ENCODE peak calls at places on chromosomes 5 and 9, in nine cellular contexts. One of them, this sample, is unnamed.

GRCh38 chr5:99019812-99020697 is 91.2 kb upstream of the CHD1 start:
- DNase-seq in CD4-positive, alpha-beta memory T cell: no peak
- DNase-seq in pancreas: no peak
- DNase-seq in tibial artery: no peak
- DNase-seq in WERI-Rb-1: no peak
- DNase-seq in A549: peak; percentile 40
- DNase-seq in small intestine: peak; percentile 81
- DNase-seq in OCI-LY7: no peak
- DNase-seq in mesendoderm: no peak
- DNase-seq in this sample: no peak

GRCh38 chr9:74035786-74036185 is 461.3 kb upstream of the RORB start:
- DNase-seq in WERI-Rb-1: no peak
- DNase-seq in OCI-LY7: no peak
- DNase-seq in A549: no peak
- DNase-seq in pancreas: no peak
- DNase-seq in tibial artery: no peak
- DNase-seq in mesendoderm: no peak
- DNase-seq in small intestine: no peak
- DNase-seq in CD4-positive, alpha-beta memory T cell: no peak
- DNase-seq in this sample: no peak

GRCh38 chr5:171961117-171961516 is 45.3 kb downstream of the FBXW11 start:
- DNase-seq in OCI-LY7: no peak
- DNase-seq in A549: no peak
- DNase-seq in pancreas: no peak
- DNase-seq in tibial artery: peak; percentile 34
- DNase-seq in WERI-Rb-1: no peak
- DNase-seq in small intestine: no peak
- DNase-seq in CD4-positive, alpha-beta memory T cell: no peak
- DNase-seq in mesendoderm: no peak
- DNase-seq in this sample: no peak

GRCh38 chr5:154346427-154346826 is 99.4 kb upstream of the SAP30L start:
- DNase-seq in OCI-LY7: no peak
- DNase-seq in pancreas: no peak
- DNase-seq in A549: no peak
- DNase-seq in WERI-Rb-1: no peak
- DNase-seq in mesendoderm: no peak
- DNase-seq in tibial artery: no peak
- DNase-seq in CD4-positive, alpha-beta memory T cell: no peak
- DNase-seq in small intestine: no peak
- DNase-seq in this sample: no peak

GRCh38 chr5:33441241-33441844 is 578 bp downstream of the TARS1 start:
- DNase-seq in tibial artery: peak; percentile 30
- DNase-seq in small intestine: peak; percentile 56
- DNase-seq in A549: peak; percentile 86
- DNase-seq in pancreas: no peak
- DNase-seq in OCI-LY7: peak; percentile 54
- DNase-seq in mesendoderm: no peak
- DNase-seq in WERI-Rb-1: peak; percentile 81
- DNase-seq in CD4-positive, alpha-beta memory T cell: peak; percentile 18
- DNase-seq in this sample: no peak

GRCh38 chr9:137406876-137407589 is 15.9 kb downstream of the EXD3 start:
- DNase-seq in A549: peak; percentile 60
- DNase-seq in pancreas: peak; percentile 63
- DNase-seq in OCI-LY7: no peak
- DNase-seq in small intestine: peak; percentile 68
- DNase-seq in mesendoderm: peak; percentile 76
- DNase-seq in WERI-Rb-1: peak; percentile 78
- DNase-seq in tibial artery: no peak
- DNase-seq in CD4-positive, alpha-beta memory T cell: peak; percentile 48
- DNase-seq in this sample: no peak

GRCh38 chr5:23257656-23258055 is 249.8 kb upstream of the PRDM9 start:
- DNase-seq in tibial artery: no peak
- DNase-seq in mesendoderm: no peak
- DNase-seq in small intestine: no peak
- DNase-seq in WERI-Rb-1: no peak
- DNase-seq in A549: no peak
- DNase-seq in pancreas: no peak
- DNase-seq in OCI-LY7: no peak
- DNase-seq in CD4-positive, alpha-beta memory T cell: no peak
- DNase-seq in this sample: no peak

GRCh38 chr5:52878671-52879070 is 91.0 kb downstream of the ITGA1 start:
- DNase-seq in mesendoderm: no peak
- DNase-seq in OCI-LY7: no peak
- DNase-seq in small intestine: no peak
- DNase-seq in pancreas: no peak
- DNase-seq in WERI-Rb-1: no peak
- DNase-seq in A549: no peak
- DNase-seq in tibial artery: no peak
- DNase-seq in CD4-positive, alpha-beta memory T cell: no peak
- DNase-seq in this sample: no peak

GRCh38 chr5:1519631-1520141 is 4.1 kb downstream of the LPCAT1 start:
- DNase-seq in pancreas: no peak
- DNase-seq in A549: no peak
- DNase-seq in WERI-Rb-1: peak; percentile 21
- DNase-seq in OCI-LY7: no peak
- DNase-seq in mesendoderm: no peak
- DNase-seq in tibial artery: peak; percentile 9
- DNase-seq in small intestine: no peak
- DNase-seq in CD4-positive, alpha-beta memory T cell: no peak
- DNase-seq in this sample: peak; percentile 53

GRCh38 chr5:180801596-180802324 is 846 bp downstream of the MGAT1 start:
- DNase-seq in WERI-Rb-1: no peak
- DNase-seq in A549: no peak
- DNase-seq in mesendoderm: no peak
- DNase-seq in CD4-positive, alpha-beta memory T cell: no peak
- DNase-seq in pancreas: no peak
- DNase-seq in tibial artery: peak; percentile 17
- DNase-seq in small intestine: no peak
- DNase-seq in OCI-LY7: no peak
- DNase-seq in this sample: no peak

GRCh38 chr5:97531549-97531948 is 348.5 kb upstream of the RIOK2 start:
- DNase-seq in pancreas: no peak
- DNase-seq in small intestine: no peak
- DNase-seq in mesendoderm: no peak
- DNase-seq in tibial artery: no peak
- DNase-seq in WERI-Rb-1: no peak
- DNase-seq in A549: no peak
- DNase-seq in CD4-positive, alpha-beta memory T cell: no peak
- DNase-seq in OCI-LY7: no peak
- DNase-seq in this sample: no peak

GRCh38 chr9:127121628-127122175 is 733 bp downstream of the ANGPTL2 start:
- DNase-seq in OCI-LY7: no peak
- DNase-seq in CD4-positive, alpha-beta memory T cell: no peak
- DNase-seq in A549: no peak
- DNase-seq in pancreas: no peak
- DNase-seq in tibial artery: no peak
- DNase-seq in WERI-Rb-1: no peak
- DNase-seq in mesendoderm: peak; percentile 50
- DNase-seq in small intestine: no peak
- DNase-seq in this sample: no peak

GRCh38 chr9:130933114-130934046 is 5.7 kb downstream of the FIBCD1 start:
- DNase-seq in WERI-Rb-1: no peak
- DNase-seq in pancreas: no peak
- DNase-seq in A549: no peak
- DNase-seq in small intestine: no peak
- DNase-seq in mesendoderm: no peak
- DNase-seq in CD4-positive, alpha-beta memory T cell: no peak
- DNase-seq in OCI-LY7: no peak
- DNase-seq in tibial artery: no peak
- DNase-seq in this sample: no peak

GRCh38 chr9:5441043-5441442 is 3.3 kb upstream of the PLGRKT start:
- DNase-seq in WERI-Rb-1: no peak
- DNase-seq in OCI-LY7: no peak
- DNase-seq in small intestine: no peak
- DNase-seq in A549: peak; percentile 42
- DNase-seq in tibial artery: no peak
- DNase-seq in pancreas: no peak
- DNase-seq in mesendoderm: peak; percentile 52
- DNase-seq in CD4-positive, alpha-beta memory T cell: no peak
- DNase-seq in this sample: no peak

GRCh38 chr9:136676920-136677686 is 10.2 kb downstream of the AGPAT2 start:
- DNase-seq in OCI-LY7: no peak
- DNase-seq in CD4-positive, alpha-beta memory T cell: no peak
- DNase-seq in small intestine: no peak
- DNase-seq in WERI-Rb-1: no peak
- DNase-seq in mesendoderm: no peak
- DNase-seq in tibial artery: no peak
- DNase-seq in A549: no peak
- DNase-seq in pancreas: no peak
- DNase-seq in this sample: no peak

GRCh38 chr5:161432798-161433197 is 113.7 kb downstream of the GABRB2 start:
- DNase-seq in OCI-LY7: no peak
- DNase-seq in tibial artery: no peak
- DNase-seq in CD4-positive, alpha-beta memory T cell: no peak
- DNase-seq in A549: no peak
- DNase-seq in WERI-Rb-1: no peak
- DNase-seq in pancreas: no peak
- DNase-seq in mesendoderm: no peak
- DNase-seq in small intestine: no peak
- DNase-seq in this sample: no peak
- H3K27ac ChIP-seq in OCI-LY7: no peak overlapping the region
- H3K27ac ChIP-seq in tibial artery: no peak overlapping the region
- H3K27ac ChIP-seq in CD4-positive, alpha-beta memory T cell: no peak overlapping the region
- H3K27ac ChIP-seq in A549: no peak overlapping the region
- H3K27ac ChIP-seq in WERI-Rb-1: no peak overlapping the region
- H3K27ac ChIP-seq in pancreas: no peak overlapping the region
- H3K27ac ChIP-seq in mesendoderm: no peak overlapping the region
- H3K27ac ChIP-seq in small intestine: no peak overlapping the region
- H3K27ac ChIP-seq in this sample: no peak overlapping the region

DNA sequence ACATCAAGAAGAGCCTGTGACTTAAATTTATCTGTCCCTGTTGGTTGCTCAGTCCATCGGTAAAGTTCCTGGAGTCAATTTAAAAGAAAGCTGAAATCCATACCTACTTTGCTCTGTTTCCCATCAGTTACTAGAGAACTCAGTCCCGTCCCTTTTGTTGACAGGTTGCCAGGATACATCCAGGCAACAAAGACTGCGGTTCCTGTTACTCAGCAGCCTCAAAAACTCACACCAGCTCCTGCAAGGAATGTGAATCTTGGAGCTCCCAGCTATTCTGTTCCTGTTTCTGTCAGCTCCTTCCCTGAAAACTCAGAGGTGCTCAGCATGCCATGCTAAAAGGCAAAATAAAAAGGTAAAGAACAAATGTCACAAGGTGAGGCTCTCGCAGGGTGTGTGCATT is at the start of gene ZNF474:
- DNase-seq in mesendoderm: peak; percentile 99
- DNase-seq in small intestine: peak; percentile 10
- DNase-seq in tibial artery: peak; percentile 74
- DNase-seq in A549: peak; percentile 76
- DNase-seq in WERI-Rb-1: no peak
- DNase-seq in OCI-LY7: no peak
- DNase-seq in pancreas: no peak
- DNase-seq in CD4-positive, alpha-beta memory T cell: no peak
- DNase-seq in this sample: no peak
- H3K27ac ChIP-seq in mesendoderm: no peak within 1 kb of the TSS
- H3K27ac ChIP-seq in small intestine: no peak within 1 kb of the TSS
- H3K27ac ChIP-seq in tibial artery: no peak within 1 kb of the TSS
- H3K27ac ChIP-seq in A549: no peak within 1 kb of the TSS
- H3K27ac ChIP-seq in WERI-Rb-1: no peak within 1 kb of the TSS
- H3K27ac ChIP-seq in OCI-LY7: no peak within 1 kb of the TSS
- H3K27ac ChIP-seq in pancreas: no peak within 1 kb of the TSS
- H3K27ac ChIP-seq in CD4-positive, alpha-beta memory T cell: no peak within 1 kb of the TSS
- H3K27ac ChIP-seq in this sample: no peak within 1 kb of the TSS

GRCh38 chr5:139684350-139684880 is 36.3 kb downstream of the CXXC5 start:
- DNase-seq in WERI-Rb-1: no peak
- DNase-seq in OCI-LY7: no peak
- DNase-seq in pancreas: peak; percentile 23
- DNase-seq in small intestine: no peak
- DNase-seq in CD4-positive, alpha-beta memory T cell: no peak
- DNase-seq in A549: no peak
- DNase-seq in tibial artery: no peak
- DNase-seq in mesendoderm: no peak
- DNase-seq in this sample: no peak
- H3K27ac ChIP-seq in WERI-Rb-1: peak overlapping the region; percentile 33
- H3K27ac ChIP-seq in OCI-LY7: peak overlapping the region; percentile 90
- H3K27ac ChIP-seq in pancreas: peak overlapping the region; percentile 71
- H3K27ac ChIP-seq in small intestine: no peak overlapping the region
- H3K27ac ChIP-seq in CD4-positive, alpha-beta memory T cell: no peak overlapping the region
- H3K27ac ChIP-seq in A549: no peak overlapping the region
- H3K27ac ChIP-seq in tibial artery: peak overlapping the region; percentile 45
- H3K27ac ChIP-seq in mesendoderm: no peak overlapping the region
- H3K27ac ChIP-seq in this sample: no peak overlapping the region

DNA sequence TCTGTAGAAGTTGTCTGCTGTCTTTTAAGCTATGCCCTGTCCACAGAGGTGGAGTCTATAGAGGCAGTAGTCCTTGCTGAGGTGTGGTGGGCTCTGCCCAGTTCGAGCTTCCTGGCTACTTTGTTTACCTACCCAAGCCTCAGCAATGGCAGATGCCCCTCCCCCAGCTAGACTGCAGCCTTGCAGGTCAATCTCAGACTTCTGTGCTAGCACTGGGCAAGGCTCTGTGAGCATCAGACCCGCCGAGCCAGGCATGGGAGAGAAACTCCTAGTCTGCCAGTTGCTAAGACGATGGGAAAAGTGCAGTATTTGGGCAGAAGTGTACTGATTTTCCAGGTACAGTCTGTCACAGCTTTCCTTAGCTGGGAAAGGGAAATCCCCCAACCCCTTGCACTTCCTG is 694.1 kb upstream of the CDH6 start:
- DNase-seq in CD4-positive, alpha-beta memory T cell: no peak
- DNase-seq in WERI-Rb-1: no peak
- DNase-seq in pancreas: no peak
- DNase-seq in mesendoderm: no peak
- DNase-seq in small intestine: no peak
- DNase-seq in OCI-LY7: no peak
- DNase-seq in tibial artery: no peak
- DNase-seq in A549: no peak
- DNase-seq in this sample: no peak
- H3K27ac ChIP-seq in CD4-positive, alpha-beta memory T cell: no peak overlapping the region
- H3K27ac ChIP-seq in WERI-Rb-1: no peak overlapping the region
- H3K27ac ChIP-seq in pancreas: no peak overlapping the region
- H3K27ac ChIP-seq in mesendoderm: no peak overlapping the region
- H3K27ac ChIP-seq in small intestine: no peak overlapping the region
- H3K27ac ChIP-seq in OCI-LY7: no peak overlapping the region
- H3K27ac ChIP-seq in tibial artery: no peak overlapping the region
- H3K27ac ChIP-seq in A549: no peak overlapping the region
- H3K27ac ChIP-seq in this sample: no peak overlapping the region